ENCODE peak calls at places on chromosomes 16 and 17, in eight cellular contexts. One of them, this sample, is unnamed.
A peak's percentile ranks its signal among the peaks of the same experiment; 100 is the strongest.

GRCh38 chr17:75695830-75696271 is 25.4 kb upstream of the ITGB4 start:
- DNase-seq in HCT116: no peak
- DNase-seq in K562: no peak
- DNase-seq in GM23338: no peak
- DNase-seq in stomach: peak; percentile 82
- DNase-seq in sigmoid colon: peak; percentile 79
- DNase-seq in transverse colon: peak; percentile 74
- DNase-seq in SK-N-SH: no peak
- DNase-seq in this sample: peak; percentile 90

GRCh38 chr16:16092925-16093624 is 130.2 kb downstream of the ABCC6 start:
- DNase-seq in HCT116: no peak
- DNase-seq in K562: no peak
- DNase-seq in GM23338: no peak
- DNase-seq in stomach: peak; percentile 35
- DNase-seq in sigmoid colon: no peak
- DNase-seq in transverse colon: no peak
- DNase-seq in SK-N-SH: no peak
- DNase-seq in this sample: peak; percentile 71

GRCh38 chr16:57544129-57544653 is 1.7 kb downstream of the ADGRG5 start:
- DNase-seq in HCT116: no peak
- DNase-seq in K562: peak; percentile 76
- DNase-seq in GM23338: no peak
- DNase-seq in stomach: no peak
- DNase-seq in sigmoid colon: no peak
- DNase-seq in transverse colon: peak; percentile 57
- DNase-seq in SK-N-SH: no peak
- DNase-seq in this sample: peak; percentile 27

GRCh38 chr17:42629420-42630009 is 20.0 kb downstream of the TUBG1 start:
- DNase-seq in HCT116: no peak
- DNase-seq in K562: peak; percentile 59
- DNase-seq in GM23338: no peak
- DNase-seq in stomach: no peak
- DNase-seq in sigmoid colon: no peak
- DNase-seq in transverse colon: no peak
- DNase-seq in SK-N-SH: no peak
- DNase-seq in this sample: no peak

GRCh38 chr16:78489631-78490030 is 390.2 kb downstream of the WWOX start:
- DNase-seq in HCT116: no peak
- DNase-seq in K562: no peak
- DNase-seq in GM23338: no peak
- DNase-seq in stomach: no peak
- DNase-seq in sigmoid colon: no peak
- DNase-seq in transverse colon: no peak
- DNase-seq in SK-N-SH: peak; percentile 49
- DNase-seq in this sample: no peak

GRCh38 chr16:16118337-16118736 is 105.0 kb downstream of the ABCC6 start:
- DNase-seq in HCT116: no peak
- DNase-seq in K562: peak; percentile 43
- DNase-seq in GM23338: no peak
- DNase-seq in stomach: no peak
- DNase-seq in sigmoid colon: no peak
- DNase-seq in transverse colon: no peak
- DNase-seq in SK-N-SH: no peak
- DNase-seq in this sample: no peak

GRCh38 chr16:17116595-17117322 is 354.0 kb downstream of the XYLT1 start:
- DNase-seq in HCT116: no peak
- DNase-seq in K562: no peak
- DNase-seq in GM23338: no peak
- DNase-seq in stomach: no peak
- DNase-seq in sigmoid colon: no peak
- DNase-seq in transverse colon: no peak
- DNase-seq in SK-N-SH: no peak
- DNase-seq in this sample: no peak

GRCh38 chr16:56356276-56357241 is 68.8 kb downstream of the AMFR start:
- DNase-seq in HCT116: peak; percentile 72
- DNase-seq in K562: peak; percentile 87
- DNase-seq in GM23338: peak; percentile 92
- DNase-seq in stomach: peak; percentile 82
- DNase-seq in sigmoid colon: peak; percentile 91
- DNase-seq in transverse colon: peak; percentile 81
- DNase-seq in SK-N-SH: peak; percentile 93
- DNase-seq in this sample: peak; percentile 79

GRCh38 chr16:22786691-22787090 is 27.3 kb upstream of the HS3ST2 start:
- DNase-seq in HCT116: no peak
- DNase-seq in K562: no peak
- DNase-seq in GM23338: no peak
- DNase-seq in stomach: no peak
- DNase-seq in sigmoid colon: no peak
- DNase-seq in transverse colon: no peak
- DNase-seq in SK-N-SH: no peak
- DNase-seq in this sample: no peak

GRCh38 chr17:8292639-8293395 is 2.4 kb downstream of the SLC25A35 start:
- DNase-seq in HCT116: no peak
- DNase-seq in K562: no peak
- DNase-seq in GM23338: no peak
- DNase-seq in stomach: no peak
- DNase-seq in sigmoid colon: no peak
- DNase-seq in transverse colon: no peak
- DNase-seq in SK-N-SH: no peak
- DNase-seq in this sample: no peak

GRCh38 chr16:56726926-56727325 is 3.0 kb upstream of the NUP93 start:
- DNase-seq in HCT116: no peak
- DNase-seq in K562: no peak
- DNase-seq in GM23338: no peak
- DNase-seq in stomach: no peak
- DNase-seq in sigmoid colon: no peak
- DNase-seq in transverse colon: no peak
- DNase-seq in SK-N-SH: no peak
- DNase-seq in this sample: no peak

GRCh38 chr16:50688083-50688482 is 5.3 kb upstream of the NOD2 start:
- DNase-seq in HCT116: no peak
- DNase-seq in K562: no peak
- DNase-seq in GM23338: no peak
- DNase-seq in stomach: no peak
- DNase-seq in sigmoid colon: no peak
- DNase-seq in transverse colon: no peak
- DNase-seq in SK-N-SH: no peak
- DNase-seq in this sample: no peak

GRCh38 chr17:78674156-78674555 is 97.0 kb upstream of the DNAH17 start:
- DNase-seq in HCT116: no peak
- DNase-seq in K562: no peak
- DNase-seq in GM23338: no peak
- DNase-seq in stomach: no peak
- DNase-seq in sigmoid colon: no peak
- DNase-seq in transverse colon: no peak
- DNase-seq in SK-N-SH: no peak
- DNase-seq in this sample: no peak

GRCh38 chr16:19235886-19236285 is 49.6 kb upstream of the CLEC19A start:
- DNase-seq in HCT116: no peak
- DNase-seq in K562: no peak
- DNase-seq in GM23338: no peak
- DNase-seq in stomach: no peak
- DNase-seq in sigmoid colon: no peak
- DNase-seq in transverse colon: no peak
- DNase-seq in SK-N-SH: no peak
- DNase-seq in this sample: no peak

GRCh38 chr17:7820231-7820630 is 13.8 kb upstream of the KDM6B start:
- DNase-seq in HCT116: no peak
- DNase-seq in K562: no peak
- DNase-seq in GM23338: no peak
- DNase-seq in stomach: no peak
- DNase-seq in sigmoid colon: no peak
- DNase-seq in transverse colon: no peak
- DNase-seq in SK-N-SH: no peak
- DNase-seq in this sample: no peak

GRCh38 chr16:2816751-2817495 is at the start of gene PRSS21:
- DNase-seq in HCT116: no peak
- DNase-seq in K562: peak; percentile 78
- DNase-seq in GM23338: peak; percentile 68
- DNase-seq in stomach: no peak
- DNase-seq in sigmoid colon: peak; percentile 63
- DNase-seq in transverse colon: peak; percentile 8
- DNase-seq in SK-N-SH: no peak
- DNase-seq in this sample: no peak

GRCh38 chr17:35432176-35433074 is at the start of gene SLFN12:
- DNase-seq in HCT116: no peak
- DNase-seq in K562: no peak
- DNase-seq in GM23338: peak; percentile 94
- DNase-seq in stomach: peak; percentile 53
- DNase-seq in sigmoid colon: peak; percentile 87
- DNase-seq in transverse colon: peak; percentile 43
- DNase-seq in SK-N-SH: no peak
- DNase-seq in this sample: no peak

GRCh38 chr17:50363217-50364060 is 9.5 kb downstream of the MRPL27 start:
- DNase-seq in HCT116: no peak
- DNase-seq in K562: no peak
- DNase-seq in GM23338: peak; percentile 97
- DNase-seq in stomach: no peak
- DNase-seq in sigmoid colon: peak; percentile 56
- DNase-seq in transverse colon: no peak
- DNase-seq in SK-N-SH: peak; percentile 82
- DNase-seq in this sample: no peak
- TF ChIP-seq POLR2AphosphoS5 in HCT116: no peak
- TF ChIP-seq POLR2AphosphoS5 in K562: no peak
- TF ChIP-seq POLR2AphosphoS5 in GM23338: no peak
- TF ChIP-seq POLR2AphosphoS5 in stomach: no peak
- TF ChIP-seq POLR2AphosphoS5 in sigmoid colon: no peak
- TF ChIP-seq POLR2AphosphoS5 in transverse colon: no peak
- TF ChIP-seq POLR2AphosphoS5 in SK-N-SH: no peak
- TF ChIP-seq POLR2AphosphoS5 in this sample: no peak

GRCh38 chr17:4017377-4017776 is 53.1 kb upstream of the ATP2A3 start:
- DNase-seq in HCT116: no peak
- DNase-seq in K562: peak; percentile 27
- DNase-seq in GM23338: peak; percentile 50
- DNase-seq in stomach: no peak
- DNase-seq in sigmoid colon: no peak
- DNase-seq in transverse colon: no peak
- DNase-seq in SK-N-SH: no peak
- DNase-seq in this sample: no peak

GRCh38 chr17:4014148-4014927 is 50.1 kb upstream of the ATP2A3 start:
- DNase-seq in HCT116: no peak
- DNase-seq in K562: no peak
- DNase-seq in GM23338: no peak
- DNase-seq in stomach: no peak
- DNase-seq in sigmoid colon: no peak
- DNase-seq in transverse colon: no peak
- DNase-seq in SK-N-SH: no peak
- DNase-seq in this sample: no peak

GRCh38 chr17:4020096-4020495 is 55.9 kb upstream of the ATP2A3 start:
- DNase-seq in HCT116: no peak
- DNase-seq in K562: no peak
- DNase-seq in GM23338: no peak
- DNase-seq in stomach: no peak
- DNase-seq in sigmoid colon: no peak
- DNase-seq in transverse colon: no peak
- DNase-seq in SK-N-SH: no peak
- DNase-seq in this sample: no peak

GRCh38 chr17:4019400-4019799 is 55.2 kb upstream of the ATP2A3 start:
- DNase-seq in HCT116: no peak
- DNase-seq in K562: no peak
- DNase-seq in GM23338: no peak
- DNase-seq in stomach: no peak
- DNase-seq in sigmoid colon: no peak
- DNase-seq in transverse colon: no peak
- DNase-seq in SK-N-SH: no peak
- DNase-seq in this sample: no peak

DNA sequence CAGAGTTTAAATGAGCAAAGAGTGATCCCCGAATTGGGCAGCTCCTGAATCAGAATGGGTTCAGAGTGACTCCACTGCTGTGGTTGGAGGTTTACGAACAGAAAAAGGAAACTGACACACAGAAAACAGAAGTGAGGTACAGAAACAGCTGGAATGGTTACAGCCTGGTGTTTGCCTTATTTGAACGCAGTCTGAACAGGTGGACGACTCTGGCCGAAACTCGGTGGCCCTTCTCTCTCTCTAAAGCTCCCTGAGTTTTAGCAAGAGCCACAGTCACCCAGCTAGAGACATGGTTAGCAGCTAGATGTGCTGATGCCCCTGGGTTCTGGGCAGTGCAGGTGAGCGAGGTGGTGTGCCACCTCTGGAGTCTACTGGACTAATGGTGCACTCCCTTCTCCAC is 54.2 kb upstream of the ATP2A3 start:
- DNase-seq in HCT116: no peak
- DNase-seq in K562: no peak
- DNase-seq in GM23338: no peak
- DNase-seq in stomach: no peak
- DNase-seq in sigmoid colon: no peak
- DNase-seq in transverse colon: peak; percentile 50
- DNase-seq in SK-N-SH: no peak
- DNase-seq in this sample: no peak
- TF ChIP-seq POLR2AphosphoS5 in HCT116: no peak
- TF ChIP-seq POLR2AphosphoS5 in K562: no peak
- TF ChIP-seq POLR2AphosphoS5 in GM23338: no peak
- TF ChIP-seq POLR2AphosphoS5 in stomach: no peak
- TF ChIP-seq POLR2AphosphoS5 in sigmoid colon: no peak
- TF ChIP-seq POLR2AphosphoS5 in transverse colon: no peak
- TF ChIP-seq POLR2AphosphoS5 in SK-N-SH: no peak
- TF ChIP-seq POLR2AphosphoS5 in this sample: no peak

GRCh38 chr16:71963125-71963875 is 36.9 kb downstream of the PKD1L3 start:
- DNase-seq in HCT116: no peak
- DNase-seq in K562: no peak
- DNase-seq in GM23338: no peak
- DNase-seq in stomach: no peak
- DNase-seq in sigmoid colon: no peak
- DNase-seq in transverse colon: no peak
- DNase-seq in SK-N-SH: no peak
- DNase-seq in this sample: no peak

GRCh38 chr16:71961066-71962039 is 38.8 kb downstream of the PKD1L3 start:
- DNase-seq in HCT116: peak; percentile 84
- DNase-seq in K562: peak; percentile 87
- DNase-seq in GM23338: peak; percentile 89
- DNase-seq in stomach: peak; percentile 88
- DNase-seq in sigmoid colon: peak; percentile 92
- DNase-seq in transverse colon: peak; percentile 90
- DNase-seq in SK-N-SH: peak; percentile 71
- DNase-seq in this sample: peak; percentile 84

GRCh38 chr16:71969353-71969752 is 30.8 kb downstream of the PKD1L3 start:
- DNase-seq in HCT116: no peak
- DNase-seq in K562: no peak
- DNase-seq in GM23338: no peak
- DNase-seq in stomach: no peak
- DNase-seq in sigmoid colon: no peak
- DNase-seq in transverse colon: no peak
- DNase-seq in SK-N-SH: no peak
- DNase-seq in this sample: no peak

GRCh38 chr16:71966932-71967331 is 33.3 kb downstream of the PKD1L3 start:
- DNase-seq in HCT116: no peak
- DNase-seq in K562: no peak
- DNase-seq in GM23338: no peak
- DNase-seq in stomach: no peak
- DNase-seq in sigmoid colon: no peak
- DNase-seq in transverse colon: no peak
- DNase-seq in SK-N-SH: no peak
- DNase-seq in this sample: peak; percentile 38

GRCh38 chr16:71965223-71965622 is 35.0 kb downstream of the PKD1L3 start:
- DNase-seq in HCT116: no peak
- DNase-seq in K562: no peak
- DNase-seq in GM23338: no peak
- DNase-seq in stomach: no peak
- DNase-seq in sigmoid colon: no peak
- DNase-seq in transverse colon: no peak
- DNase-seq in SK-N-SH: no peak
- DNase-seq in this sample: no peak
- TF ChIP-seq POLR2AphosphoS5 in HCT116: no peak
- TF ChIP-seq POLR2AphosphoS5 in K562: no peak
- TF ChIP-seq POLR2AphosphoS5 in GM23338: no peak
- TF ChIP-seq POLR2AphosphoS5 in stomach: no peak
- TF ChIP-seq POLR2AphosphoS5 in sigmoid colon: no peak
- TF ChIP-seq POLR2AphosphoS5 in transverse colon: no peak
- TF ChIP-seq POLR2AphosphoS5 in SK-N-SH: no peak
- TF ChIP-seq POLR2AphosphoS5 in this sample: no peak

GRCh38 chr16:68395167-68395786 is 53.0 kb downstream of the SMPD3 start:
- DNase-seq in HCT116: no peak
- DNase-seq in K562: no peak
- DNase-seq in GM23338: no peak
- DNase-seq in stomach: no peak
- DNase-seq in sigmoid colon: no peak
- DNase-seq in transverse colon: no peak
- DNase-seq in SK-N-SH: no peak
- DNase-seq in this sample: no peak
- TF ChIP-seq POLR2AphosphoS5 in HCT116: no peak
- TF ChIP-seq POLR2AphosphoS5 in K562: no peak
- TF ChIP-seq POLR2AphosphoS5 in GM23338: no peak
- TF ChIP-seq POLR2AphosphoS5 in stomach: no peak
- TF ChIP-seq POLR2AphosphoS5 in sigmoid colon: no peak
- TF ChIP-seq POLR2AphosphoS5 in transverse colon: no peak
- TF ChIP-seq POLR2AphosphoS5 in SK-N-SH: no peak
- TF ChIP-seq POLR2AphosphoS5 in this sample: no peak

This sample was measured in breast epithelium.